ENCODE peak calls at places on chromosomes 4 and X, in five cellular contexts. H is IMR-90, V is fibroblast of lung, J is aorta, L is SK-N-SH. N is an unnamed sample.

GRCh38 chr4:109425405-109425804 is 8.2 kb upstream of the SEC24B start:
- DNase-seq in L (no peak), V (no peak), H (no peak), J (no peak), N (no peak)

GRCh38 chr4:119337010-119337409 is 15.1 kb upstream of the FABP2 start:
- DNase-seq in V (peak; percentile 55), L (no peak), J (no peak), H (no peak), N (no peak)

GRCh38 chrX:153974003-153974725 is 1.6 kb downstream of the TMEM187 start:
- DNase-seq in V (no peak), H (no peak), L (no peak), J (no peak), N (no peak)

GRCh38 chrX:151694121-151694520 is 1.1 kb upstream of the PRRG3 start:
- DNase-seq in J (no peak), L (no peak), V (no peak), H (no peak), N (no peak)

GRCh38 chr4:10521386-10521785 is 64.2 kb upstream of the ZNF518B start:
- DNase-seq in H (no peak), V (no peak), J (no peak), L (no peak), N (no peak)

GRCh38 chr4:55396305-55397023 is 707 bp downstream of the TMEM165 start:
- DNase-seq in H (peak; percentile 38), L (peak; percentile 79), V (peak; percentile 79), J (peak; percentile 84), N (peak; percentile 54)

GRCh38 chr4:9832640-9833039 is 51.2 kb downstream of the DRD5 start:
- DNase-seq in J (no peak), L (no peak), H (no peak), V (no peak), N (no peak)

GRCh38 chrX:124346064-124346876 is at the start of gene SH2D1A:
- DNase-seq in J (no peak), H (no peak), L (no peak), V (no peak), N (no peak)

GRCh38 chr4:155587766-155588165 is 78.9 kb upstream of the GUCY1A1 start:
- DNase-seq in L (no peak), H (no peak), V (no peak), J (no peak), N (no peak)

GRCh38 chrX:72663737-72664136 is 50.4 kb downstream of the PHKA1 start:
- DNase-seq in J (no peak), H (no peak), V (no peak), L (no peak), N (peak; percentile 49)
- H3K4me3 ChIP-seq in J (no peak overlapping the region), H (no peak overlapping the region), V (no peak overlapping the region), L (no peak overlapping the region), N (no peak overlapping the region)

GRCh38 chrX:26373829-26374228 is 157.9 kb downstream of the MAGEB5 start:
- DNase-seq in V (no peak), J (no peak), L (no peak), H (no peak), N (peak; percentile 4)

GRCh38 chrX:26375346-26375745 is 159.4 kb downstream of the MAGEB5 start:
- DNase-seq in J (no peak), H (no peak), L (no peak), V (no peak), N (no peak)

GRCh38 chrX:26376037-26376708 is 160.2 kb downstream of the MAGEB5 start:
- DNase-seq in V (no peak), J (no peak), L (no peak), H (no peak), N (no peak)
- H3K4me3 ChIP-seq in V (no peak overlapping the region), J (no peak overlapping the region), L (no peak overlapping the region), H (no peak overlapping the region), N (no peak overlapping the region)

GRCh38 chr4:182495986-182496385 is 252.8 kb downstream of the TENM3 start:
- DNase-seq in J (no peak), L (no peak), V (no peak), H (no peak), N (no peak)
- H3K4me3 ChIP-seq in J (no peak overlapping the region), L (no peak overlapping the region), V (no peak overlapping the region), H (no peak overlapping the region), N (no peak overlapping the region)

DNA sequence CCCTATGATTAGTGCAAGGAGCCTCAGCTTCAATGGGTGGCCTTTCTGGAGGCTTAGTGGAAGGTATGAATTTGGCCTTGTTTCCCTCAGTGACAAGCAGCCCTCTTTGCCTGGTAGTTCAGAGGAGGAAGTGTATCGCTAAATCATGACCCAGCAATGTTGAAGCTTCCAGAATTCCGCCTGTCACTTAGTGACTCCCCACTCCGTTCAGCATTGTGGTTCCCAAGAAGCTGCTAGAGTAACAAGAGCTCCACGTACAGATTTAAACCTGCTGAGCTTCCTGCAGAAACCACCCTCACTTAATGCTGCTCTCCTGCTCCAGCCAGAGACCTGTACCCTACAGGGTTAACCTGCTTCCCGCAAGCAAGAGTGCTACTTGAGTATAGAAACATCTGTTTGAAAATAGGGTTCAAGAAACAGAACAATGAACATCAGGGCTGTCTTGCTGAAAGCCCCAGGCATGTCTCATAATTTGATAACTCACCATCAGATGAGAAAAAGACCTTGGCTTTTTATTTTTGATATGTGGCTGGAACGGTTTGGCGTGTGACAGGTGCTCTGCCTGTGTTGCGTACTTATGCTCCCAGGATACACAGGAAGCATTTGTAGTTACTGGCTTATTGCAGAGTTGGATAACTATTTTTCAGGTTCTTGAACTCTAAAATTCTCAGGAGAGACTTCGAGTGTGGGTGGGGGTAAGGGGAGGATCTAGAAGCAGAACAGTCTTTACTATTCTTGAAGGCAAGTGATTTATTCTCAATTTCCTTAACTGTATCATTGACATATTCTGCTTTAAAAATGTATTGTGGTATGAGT is 105.3 kb downstream of the UCHL1 start:
- DNase-seq in L (peak; percentile 39), H (no peak), J (no peak), V (no peak), N (no peak)
- H3K4me3 ChIP-seq in L (no peak overlapping the region), H (peak overlapping the region; percentile 63), J (peak overlapping the region; percentile 52), V (peak overlapping the region; percentile 39), N (no peak overlapping the region)

GRCh38 chr4:69321153-69321729 is 41.0 kb downstream of the UGT2B28 start:
- DNase-seq in J (no peak), V (no peak), L (no peak), H (no peak), N (peak; percentile 62)

GRCh38 chr4:69323284-69323683 is 43.0 kb downstream of the UGT2B28 start:
- DNase-seq in V (no peak), J (no peak), L (no peak), H (no peak), N (no peak)

GRCh38 chr4:69322055-69322454 is 41.8 kb downstream of the UGT2B28 start:
- DNase-seq in L (no peak), V (peak; percentile 43), H (peak; percentile 0), J (no peak), N (peak; percentile 66)
- H3K4me3 ChIP-seq in L (no peak overlapping the region), V (no peak overlapping the region), H (no peak overlapping the region), J (no peak overlapping the region), N (no peak overlapping the region)

DNA sequence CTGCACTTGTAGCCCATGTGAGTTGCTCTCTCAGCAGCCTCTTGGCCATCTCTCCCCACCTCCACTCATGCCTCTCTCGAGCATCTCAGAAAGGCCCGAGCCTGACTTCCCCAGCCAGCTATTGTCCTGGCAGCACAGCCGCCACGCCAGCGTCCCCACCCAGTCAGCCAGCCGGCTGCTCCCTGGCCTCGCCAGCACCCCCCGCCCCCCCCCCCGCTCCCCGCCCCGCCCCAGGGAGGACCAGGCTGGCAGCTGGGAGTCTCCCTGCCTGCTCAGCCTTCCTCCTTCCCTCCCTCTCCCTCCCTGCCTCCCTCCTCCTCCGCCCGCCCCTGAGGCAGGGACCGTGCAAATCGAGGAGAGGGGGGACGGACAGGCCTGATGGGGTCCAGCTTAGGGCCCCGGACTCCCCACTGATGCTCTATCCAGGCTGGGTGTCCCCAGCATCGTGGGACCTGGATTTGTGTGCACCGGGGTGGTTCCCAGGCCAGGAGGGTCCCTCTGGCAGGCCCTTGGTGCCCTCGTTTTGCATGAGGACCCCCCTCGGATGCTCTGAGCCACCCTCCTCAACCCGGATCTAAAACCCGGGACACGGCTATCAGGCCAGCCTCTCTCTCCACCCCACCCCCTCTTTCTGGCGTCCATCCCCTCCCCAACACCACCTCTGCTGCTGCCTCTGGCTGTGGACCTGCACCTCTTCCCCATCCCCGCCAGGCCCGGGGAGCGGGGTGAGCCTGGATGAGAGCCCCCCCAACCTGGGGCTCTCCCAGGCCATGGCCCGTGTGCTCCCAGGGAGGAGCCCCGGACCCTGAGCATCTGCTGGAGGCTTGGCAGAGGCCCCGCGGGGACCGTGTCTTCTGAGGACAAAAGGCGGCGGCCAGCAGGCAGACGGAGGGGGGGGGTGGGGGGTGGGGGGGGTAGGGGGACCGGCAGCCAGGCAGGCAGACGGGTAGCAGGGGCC is at the start of gene GPR173:
- DNase-seq in L (peak; percentile 85), V (peak; percentile 75), H (peak; percentile 66), J (peak; percentile 84), N (peak; percentile 3)
- H3K4me3 ChIP-seq in L (peak within 1 kb of the TSS; percentile 65), V (peak within 1 kb of the TSS; percentile 73), H (peak within 1 kb of the TSS; percentile 100), J (peak within 1 kb of the TSS; percentile 28), N (peak within 1 kb of the TSS; percentile 4)

DNA sequence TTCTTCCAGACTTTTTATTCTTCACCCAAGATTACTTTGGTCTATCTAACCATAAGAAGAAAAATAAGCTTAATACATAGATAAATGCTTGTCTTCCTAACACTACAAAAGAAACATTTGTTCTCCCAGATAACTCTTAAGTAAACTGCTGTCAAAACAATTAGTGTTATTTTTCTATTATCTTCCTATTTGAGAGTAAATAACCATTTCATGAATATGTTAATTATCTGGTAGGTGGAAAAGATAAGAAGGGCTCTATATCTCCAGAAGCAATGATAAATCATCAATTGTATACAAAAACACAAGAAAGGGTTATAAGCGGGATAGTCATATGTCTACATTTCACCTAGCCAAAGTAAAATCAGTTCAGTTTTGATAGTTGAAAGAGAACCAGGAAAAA is 180.4 kb downstream of the ZIC3 start:
- DNase-seq in J (no peak), H (no peak), L (no peak), V (no peak), N (no peak)
- H3K4me3 ChIP-seq in J (no peak overlapping the region), H (no peak overlapping the region), L (no peak overlapping the region), V (no peak overlapping the region), N (no peak overlapping the region)

GRCh38 chr4:3767569-3768288 is 1.5 kb downstream of the ADRA2C start:
- DNase-seq in L (peak; percentile 72), J (no peak), V (no peak), H (no peak), N (peak; percentile 15)
- H3K4me3 ChIP-seq in L (no peak overlapping the region), J (no peak overlapping the region), V (no peak overlapping the region), H (no peak overlapping the region), N (no peak overlapping the region)